ENCODE peak calls at places on chromosomes 3 and 15, in six cellular contexts. A is HCEC 1CT; K is stimulated activated CD4-positive, alpha-beta T cell treated with anti-CD3 and anti-CD28 coated beads, Interleukin-4, amount 100 ng/mL, for 1 hour; W is HS-5; Z is mucosa of gallbladder; N is IMR-90. O is an unnamed sample.

GRCh38 chr3:160052385-160053047 is 63.9 kb downstream of the IL12A start:
- DNase-seq in A (no peak), K (no peak), W (no peak), Z (no peak), N (peak; percentile 38), O (no peak)

GRCh38 chr3:147958754-147959153 is 549.6 kb downstream of the ZIC1 start:
- DNase-seq in A (no peak), K (no peak), W (no peak), Z (no peak), N (no peak), O (no peak)

GRCh38 chr3:153970735-153971347 is 150.3 kb upstream of the ARHGEF26 start:
- DNase-seq in A (no peak), K (no peak), W (no peak), Z (no peak), N (peak; percentile 34), O (peak; percentile 31)

GRCh38 chr3:49689046-49689886 is at the start of the genes MST1 and RNF123:
- DNase-seq in A (peak; percentile 79), K (peak; percentile 94), W (peak; percentile 60), Z (peak; percentile 92), N (peak; percentile 89), O (peak; percentile 79)

GRCh38 chr15:66831801-66832390 is 129.9 kb downstream of the SMAD6 start:
- DNase-seq in A (no peak), K (no peak), W (no peak), Z (no peak), N (no peak), O (no peak)

GRCh38 chr3:45870099-45870498 is 16.2 kb upstream of the CCR9 start:
- DNase-seq in A (no peak), K (peak; percentile 24), W (no peak), Z (no peak), N (no peak), O (no peak)

GRCh38 chr3:72317491-72317890 is 530.8 kb downstream of the SHQ1 start:
- DNase-seq in A (no peak), K (no peak), W (no peak), Z (no peak), N (peak; percentile 24), O (peak; percentile 12)

GRCh38 chr3:192246847-192247520 is 480.4 kb downstream of the FGF12 start:
- DNase-seq in A (no peak), K (no peak), W (no peak), Z (no peak), N (no peak), O (no peak)

GRCh38 chr3:189941125-189941524 is 179.6 kb downstream of the P3H2 start:
- DNase-seq in A (no peak), K (no peak), W (no peak), Z (no peak), N (no peak), O (no peak)

GRCh38 chr3:32325957-32326356 is 65.7 kb upstream of the CMTM7 start:
- DNase-seq in A (no peak), K (no peak), W (no peak), Z (no peak), N (no peak), O (no peak)

GRCh38 chr15:56496635-56497034 is 31.7 kb upstream of the MNS1 start:
- DNase-seq in A (peak; percentile 66), K (no peak), W (peak; percentile 50), Z (no peak), N (peak; percentile 79), O (peak; percentile 57)

GRCh38 chr3:102810937-102811336 is 376.1 kb downstream of the ZPLD1 start:
- DNase-seq in A (no peak), K (no peak), W (no peak), Z (no peak), N (no peak), O (no peak)

GRCh38 chr3:149419816-149420215 is 42.4 kb upstream of the TM4SF1 start:
- DNase-seq in A (no peak), K (no peak), W (no peak), Z (no peak), N (no peak), O (no peak)

GRCh38 chr15:29452881-29453731 is 183.5 kb upstream of the NSMCE3 start:
- DNase-seq in A (no peak), K (no peak), W (no peak), Z (no peak), N (no peak), O (no peak)

GRCh38 chr3:45118615-45119062 is 27.5 kb downstream of the CDCP1 start:
- DNase-seq in A (no peak), K (no peak), W (no peak), Z (no peak), N (no peak), O (no peak)

GRCh38 chr3:32076566-32076965 is 29.9 kb upstream of the GPD1L start:
- DNase-seq in A (peak; percentile 70), K (no peak), W (peak; percentile 53), Z (no peak), N (no peak), O (peak; percentile 31)